ENCODE peak calls at places on chromosome 6, in five cellular contexts. Q is astrocyte of the cerebellum, F is fibroblast of lung, P is left lung, T is heart right ventricle. O is an unnamed sample.

GRCh38 chr6:111113731-111114438 is 26.6 kb downstream of the SLC16A10 start:
- DNase-seq in P (no peak), F (peak), Q (peak), T (peak), O (peak)

GRCh38 chr6:126513198-126513597 is 173.3 kb downstream of the CENPW start:
- DNase-seq in P (no peak), F (no peak), T (no peak), Q (no peak), O (no peak)

GRCh38 chr6:156585859-156586258 is 191.3 kb upstream of the ARID1B start:
- DNase-seq in T (no peak), P (no peak), Q (no peak), F (no peak), O (no peak)

GRCh38 chr6:100257661-100258395 is 206.9 kb downstream of the SIM1 start:
- DNase-seq in F (peak), T (no peak), Q (peak), P (no peak), O (no peak)

GRCh38 chr6:113857565-113858066 is 471 bp downstream of the MARCKS start:
- DNase-seq in T (peak), Q (no peak), P (peak), F (no peak), O (no peak)

GRCh38 chr6:34484899-34485298 is 19.0 kb downstream of the PACSIN1 start:
- DNase-seq in F (no peak), T (no peak), P (no peak), Q (no peak), O (no peak)

GRCh38 chr6:56671651-56672461 is 29.2 kb upstream of the DST start:
- DNase-seq in Q (no peak), T (no peak), F (no peak), P (no peak), O (no peak)

GRCh38 chr6:109794201-109794926 is 103.3 kb downstream of the FIG4 start:
- DNase-seq in T (no peak), P (no peak), F (peak), Q (no peak), O (no peak)

GRCh38 chr6:132359891-132360290 is 41.4 kb downstream of the MOXD1 start:
- DNase-seq in Q (no peak), P (no peak), F (no peak), T (no peak), O (no peak)

GRCh38 chr6:4402477-4402976 is 267.2 kb upstream of the ECI2 start:
- DNase-seq in F (peak), T (peak), P (no peak), Q (peak), O (no peak)

GRCh38 chr6:63305278-63305677 is 14.5 kb downstream of the LGSN start:
- DNase-seq in T (no peak), Q (no peak), P (no peak), F (no peak), O (no peak)

GRCh38 chr6:163438940-163439335 is 24.4 kb downstream of the QKI start:
- DNase-seq in Q (no peak), P (no peak), T (peak), F (peak), O (no peak)

GRCh38 chr6:133697666-133698065 is 191.2 kb upstream of the TCF21 start:
- DNase-seq in P (no peak), Q (peak), T (no peak), F (peak), O (no peak)

GRCh38 chr6:128981716-128982115 is 98.8 kb downstream of the LAMA2 start:
- DNase-seq in T (no peak), Q (no peak), P (no peak), F (no peak), O (no peak)

GRCh38 chr6:43699564-43700186 is 12.1 kb upstream of the MRPS18A start:
- DNase-seq in P (no peak), F (peak), Q (no peak), T (no peak), O (no peak)

GRCh38 chr6:147395158-147395557 is 113.3 kb upstream of the SAMD5 start:
- DNase-seq in P (no peak), F (peak), T (no peak), Q (no peak), O (no peak)

GRCh38 chr6:159044899-159045727 is at the start of gene TAGAP:
- DNase-seq in P (peak), Q (no peak), F (no peak), T (peak), O (peak)

GRCh38 chr6:116528163-116528562 is 16.7 kb downstream of the CALHM5 start:
- DNase-seq in T (no peak), P (no peak), Q (no peak), F (no peak), O (no peak)
- TF ChIP-seq CTCF in T (no peak), P (no peak), Q (no peak), F (no peak), O (no peak)

DNA sequence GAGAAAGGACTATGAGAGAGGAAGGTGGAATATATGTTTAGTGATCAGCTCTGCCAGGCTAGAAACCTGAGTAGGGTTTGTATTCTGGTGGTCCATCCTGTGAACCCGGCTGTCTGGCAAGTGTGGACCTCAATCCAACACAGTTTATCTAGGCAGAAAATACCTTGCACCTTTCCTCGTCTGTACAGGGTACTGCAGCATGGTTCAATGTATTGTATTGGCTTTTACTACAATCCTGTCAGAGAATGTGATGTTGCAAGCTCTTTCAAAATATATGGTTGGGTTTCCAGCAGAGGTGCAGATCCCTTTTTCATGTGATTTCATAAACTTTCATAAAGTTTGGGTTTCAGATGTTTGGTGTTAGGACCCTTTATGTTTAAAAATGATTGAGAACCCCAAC is 106.7 kb downstream of the RTN4IP1 start:
- DNase-seq in F (no peak), P (no peak), Q (no peak), T (no peak), O (no peak)
- TF ChIP-seq CTCF in F (no peak), P (no peak), Q (no peak), T (no peak), O (no peak)

DNA sequence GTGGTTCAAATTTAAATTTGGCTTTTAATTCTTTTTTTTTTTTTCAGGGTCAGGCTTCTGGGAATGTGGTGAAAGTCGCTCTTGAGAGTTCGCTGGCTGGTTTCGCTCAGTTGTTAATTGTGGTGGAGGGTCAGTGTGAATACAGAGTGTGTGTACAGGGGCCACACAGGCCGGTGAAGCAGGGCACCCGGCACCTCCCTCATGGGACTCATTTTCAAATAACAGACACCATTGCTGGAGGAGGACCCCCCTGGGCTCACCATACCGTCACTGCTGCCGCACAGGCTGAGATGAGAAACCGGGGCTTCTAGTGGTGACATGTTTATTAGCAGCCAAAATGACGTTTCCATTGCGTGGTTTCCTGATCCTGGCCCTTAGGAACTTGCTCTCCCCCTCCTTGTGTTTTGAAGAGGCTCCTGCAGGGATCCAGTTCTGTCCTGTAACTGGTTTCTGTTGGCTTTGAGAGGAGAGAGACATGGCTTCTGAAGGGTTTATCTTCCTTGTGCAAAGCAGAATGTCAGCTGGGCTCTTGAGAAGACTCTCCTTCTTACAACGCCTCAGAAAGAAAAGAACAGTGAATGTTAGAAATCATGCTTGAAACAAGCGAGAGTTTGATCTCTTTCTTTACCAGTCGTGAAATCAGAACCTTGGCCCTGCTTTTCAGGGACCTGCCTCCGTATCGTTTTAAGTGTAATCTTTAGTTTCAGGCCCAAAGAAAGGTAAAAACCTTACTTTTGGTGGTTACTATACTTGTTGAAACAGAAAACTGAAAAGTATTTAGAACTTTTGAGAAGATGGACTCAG is 37.8 kb downstream of the DUSP22 start:
- DNase-seq in Q (no peak), T (no peak), F (no peak), P (no peak), O (no peak)
- TF ChIP-seq CTCF in Q (no peak), T (no peak), F (no peak), P (no peak), O (no peak)

DNA sequence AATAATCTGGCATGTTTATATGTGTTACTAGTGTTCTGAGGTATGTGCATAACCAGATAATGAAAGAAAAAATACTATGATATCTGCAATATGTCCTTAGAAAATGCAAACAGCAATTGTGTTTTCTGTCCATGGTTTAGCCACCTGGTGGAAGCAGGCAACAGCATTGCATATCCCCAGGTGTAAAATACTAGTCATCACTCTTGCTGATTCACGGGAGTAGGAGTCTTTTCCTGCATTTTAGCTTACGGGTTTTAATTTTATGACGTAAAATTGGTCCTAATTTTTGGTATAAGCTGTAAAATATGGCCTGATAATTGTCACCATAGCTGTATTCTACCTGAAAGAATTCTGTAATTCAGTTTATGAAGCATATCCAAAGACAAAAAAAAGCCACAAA is 2.5 kb downstream of the RNF182 start:
- DNase-seq in T (no peak), F (no peak), Q (no peak), P (no peak), O (no peak)
- TF ChIP-seq CTCF in T (no peak), F (no peak), Q (peak), P (no peak), O (no peak)

GRCh38 chr6:46490425-46491200 is 636 bp downstream of the RCAN2 start:
- DNase-seq in P (peak), Q (no peak), T (peak), F (no peak), O (no peak)
- TF ChIP-seq CTCF in P (no peak), Q (peak), T (peak), F (no peak), O (no peak)

DNA sequence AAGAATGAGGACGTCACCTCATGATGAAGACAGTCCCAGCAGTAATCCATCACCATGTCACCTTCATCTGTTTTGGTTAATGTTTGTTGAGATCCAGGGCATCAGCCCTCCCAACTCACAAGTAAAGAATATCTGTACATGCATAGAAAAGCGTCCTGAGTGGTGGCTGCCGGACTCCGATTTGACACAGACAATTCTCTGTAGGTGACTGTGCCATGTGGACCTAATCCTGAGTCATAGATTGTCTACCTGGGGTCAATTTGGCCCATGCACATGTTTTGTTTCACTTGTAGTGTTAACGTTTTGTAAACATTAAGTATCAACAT is 168.4 kb upstream of the UST start:
- DNase-seq in F (no peak), P (no peak), Q (no peak), T (no peak), O (no peak)
- TF ChIP-seq CTCF in F (no peak), P (no peak), Q (no peak), T (no peak), O (peak)

GRCh38 chr6:32608374-32608773 is 18.7 kb upstream of the HLA-DRB1 start:
- DNase-seq in P (no peak), Q (no peak), T (no peak), F (no peak), O (no peak)
- TF ChIP-seq CTCF in P (no peak), Q (no peak), T (no peak), F (no peak), O (no peak)

GRCh38 chr6:20873425-20874190 is 339.4 kb downstream of the CDKAL1 start:
- DNase-seq in F (no peak), P (no peak), T (no peak), Q (no peak), O (no peak)
- TF ChIP-seq CTCF in F (no peak), P (no peak), T (peak), Q (peak), O (no peak)

GRCh38 chr6:169991913-169992312 is 240.5 kb downstream of the ERMARD start:
- DNase-seq in Q (no peak), F (no peak), T (no peak), P (no peak), O (no peak)

GRCh38 chr6:169991031-169991390 is 239.6 kb downstream of the ERMARD start:
- DNase-seq in Q (no peak), T (no peak), P (no peak), F (no peak), O (no peak)

GRCh38 chr6:169989594-169989993 is 238.2 kb downstream of the ERMARD start:
- DNase-seq in F (no peak), Q (no peak), P (no peak), T (no peak), O (peak)

GRCh38 chr6:169988769-169989550 is 237.5 kb downstream of the ERMARD start:
- DNase-seq in F (no peak), T (no peak), Q (no peak), P (no peak), O (peak)

GRCh38 chr6:169990095-169991030 is 238.9 kb downstream of the ERMARD start:
- DNase-seq in F (no peak), T (no peak), Q (no peak), P (no peak), O (peak)
- TF ChIP-seq CTCF in F (no peak), T (peak), Q (no peak), P (no peak), O (peak)

GRCh38 chr6:40774932-40775331 is 187.8 kb upstream of the LRFN2 start:
- DNase-seq in Q (no peak), P (no peak), F (no peak), T (no peak), O (no peak)
- TF ChIP-seq CTCF in Q (no peak), P (no peak), F (no peak), T (no peak), O (no peak)